ENCODE peak calls at places on chromosomes 6 and 20, in five cellular contexts. One of them, this sample, is unnamed.

GRCh38 chr6:6717953-6718352 is 129.4 kb downstream of the LY86 start:
- DNase-seq in IMR-90: peak; percentile 15
- DNase-seq in mesenchymal stem cell: peak; percentile 86
- DNase-seq in trophoblast cell: no peak
- DNase-seq in H1: no peak
- DNase-seq in this sample: no peak

GRCh38 chr6:170122676-170123075 is 168.2 kb downstream of the DLL1 start:
- DNase-seq in IMR-90: no peak
- DNase-seq in mesenchymal stem cell: no peak
- DNase-seq in trophoblast cell: peak; percentile 80
- DNase-seq in H1: no peak
- DNase-seq in this sample: no peak

GRCh38 chr6:149716584-149716983 is 1.3 kb downstream of the LATS1 start:
- DNase-seq in IMR-90: peak; percentile 20
- DNase-seq in mesenchymal stem cell: peak; percentile 14
- DNase-seq in trophoblast cell: no peak
- DNase-seq in H1: no peak
- DNase-seq in this sample: no peak

GRCh38 chr20:57672164-57672563 is 37.7 kb downstream of the PMEPA1 start:
- DNase-seq in IMR-90: peak; percentile 10
- DNase-seq in mesenchymal stem cell: no peak
- DNase-seq in trophoblast cell: peak; percentile 53
- DNase-seq in H1: no peak
- DNase-seq in this sample: no peak

GRCh38 chr20:62766716-62767115 is 29.6 kb upstream of the MRGBP start:
- DNase-seq in IMR-90: no peak
- DNase-seq in mesenchymal stem cell: no peak
- DNase-seq in trophoblast cell: no peak
- DNase-seq in H1: no peak
- DNase-seq in this sample: no peak

GRCh38 chr20:39042279-39043150 is 80.4 kb downstream of the DHX35 start:
- DNase-seq in IMR-90: peak; percentile 50
- DNase-seq in mesenchymal stem cell: no peak
- DNase-seq in trophoblast cell: peak; percentile 92
- DNase-seq in H1: no peak
- DNase-seq in this sample: no peak

GRCh38 chr6:24497254-24497989 is 2.7 kb downstream of the ALDH5A1 start:
- DNase-seq in IMR-90: no peak
- DNase-seq in mesenchymal stem cell: no peak
- DNase-seq in trophoblast cell: no peak
- DNase-seq in H1: no peak
- DNase-seq in this sample: no peak

GRCh38 chr6:35079311-35080000 is 61.7 kb downstream of the TCP11 start:
- DNase-seq in IMR-90: no peak
- DNase-seq in mesenchymal stem cell: no peak
- DNase-seq in trophoblast cell: no peak
- DNase-seq in H1: no peak
- DNase-seq in this sample: no peak

GRCh38 chr6:121614115-121614514 is 178.7 kb downstream of the GJA1 start:
- DNase-seq in IMR-90: no peak
- DNase-seq in mesenchymal stem cell: no peak
- DNase-seq in trophoblast cell: peak; percentile 70
- DNase-seq in H1: no peak
- DNase-seq in this sample: no peak

GRCh38 chr20:64136004-64136710 is 28.1 kb upstream of the MYT1 start:
- DNase-seq in IMR-90: no peak
- DNase-seq in mesenchymal stem cell: no peak
- DNase-seq in trophoblast cell: no peak
- DNase-seq in H1: no peak
- DNase-seq in this sample: no peak

GRCh38 chr6:170261643-170262480 is 29.0 kb downstream of the DLL1 start:
- DNase-seq in IMR-90: no peak
- DNase-seq in mesenchymal stem cell: no peak
- DNase-seq in trophoblast cell: no peak
- DNase-seq in H1: no peak
- DNase-seq in this sample: no peak

GRCh38 chr20:44405246-44405645 is 49.7 kb downstream of the HNF4A start:
- DNase-seq in IMR-90: no peak
- DNase-seq in mesenchymal stem cell: no peak
- DNase-seq in trophoblast cell: no peak
- DNase-seq in H1: no peak
- DNase-seq in this sample: no peak

GRCh38 chr20:50645253-50646068 is 45.9 kb downstream of the RIPOR3 start:
- DNase-seq in IMR-90: peak; percentile 100
- DNase-seq in mesenchymal stem cell: peak; percentile 100
- DNase-seq in trophoblast cell: peak; percentile 94
- DNase-seq in H1: peak; percentile 85
- DNase-seq in this sample: no peak

GRCh38 chr6:1310628-1311399 is 1.1 kb upstream of the FOXQ1 start:
- DNase-seq in IMR-90: no peak
- DNase-seq in mesenchymal stem cell: no peak
- DNase-seq in trophoblast cell: peak; percentile 68
- DNase-seq in H1: no peak
- DNase-seq in this sample: no peak

GRCh38 chr6:28311139-28311823 is 24.7 kb downstream of the ZSCAN31 start:
- DNase-seq in IMR-90: no peak
- DNase-seq in mesenchymal stem cell: no peak
- DNase-seq in trophoblast cell: no peak
- DNase-seq in H1: no peak
- DNase-seq in this sample: no peak

GRCh38 chr6:56851541-56852248 is 103.2 kb upstream of the BEND6 start:
- DNase-seq in IMR-90: peak; percentile 89
- DNase-seq in mesenchymal stem cell: peak; percentile 94
- DNase-seq in trophoblast cell: peak; percentile 64
- DNase-seq in H1: no peak
- DNase-seq in this sample: peak; percentile 66

GRCh38 chr20:61480158-61480825 is 228.2 kb downstream of the CDH4 start:
- DNase-seq in IMR-90: no peak
- DNase-seq in mesenchymal stem cell: no peak
- DNase-seq in trophoblast cell: no peak
- DNase-seq in H1: no peak
- DNase-seq in this sample: no peak

GRCh38 chr6:108497883-108498282 is 62.8 kb upstream of the FOXO3 start:
- DNase-seq in IMR-90: peak; percentile 35
- DNase-seq in mesenchymal stem cell: peak; percentile 47
- DNase-seq in trophoblast cell: peak; percentile 65
- DNase-seq in H1: no peak
- DNase-seq in this sample: peak; percentile 41

GRCh38 chr6:106056060-106056737 is 29.9 kb upstream of the PRDM1 start:
- DNase-seq in IMR-90: no peak
- DNase-seq in mesenchymal stem cell: no peak
- DNase-seq in trophoblast cell: no peak
- DNase-seq in H1: no peak
- DNase-seq in this sample: no peak

GRCh38 chr6:166465671-166466087 is 82.9 kb upstream of the MPC1 start:
- DNase-seq in IMR-90: peak; percentile 32
- DNase-seq in mesenchymal stem cell: peak; percentile 32
- DNase-seq in trophoblast cell: peak; percentile 39
- DNase-seq in H1: no peak
- DNase-seq in this sample: no peak

GRCh38 chr6:43669922-43670622 is 17.5 kb downstream of the MRPS18A start:
- DNase-seq in IMR-90: no peak
- DNase-seq in mesenchymal stem cell: no peak
- DNase-seq in trophoblast cell: peak; percentile 55
- DNase-seq in H1: no peak
- DNase-seq in this sample: peak; percentile 43

GRCh38 chr6:166736606-166737005 is 109.6 kb upstream of the RPS6KA2 start:
- DNase-seq in IMR-90: peak; percentile 59
- DNase-seq in mesenchymal stem cell: peak; percentile 80
- DNase-seq in trophoblast cell: no peak
- DNase-seq in H1: no peak
- DNase-seq in this sample: no peak

DNA sequence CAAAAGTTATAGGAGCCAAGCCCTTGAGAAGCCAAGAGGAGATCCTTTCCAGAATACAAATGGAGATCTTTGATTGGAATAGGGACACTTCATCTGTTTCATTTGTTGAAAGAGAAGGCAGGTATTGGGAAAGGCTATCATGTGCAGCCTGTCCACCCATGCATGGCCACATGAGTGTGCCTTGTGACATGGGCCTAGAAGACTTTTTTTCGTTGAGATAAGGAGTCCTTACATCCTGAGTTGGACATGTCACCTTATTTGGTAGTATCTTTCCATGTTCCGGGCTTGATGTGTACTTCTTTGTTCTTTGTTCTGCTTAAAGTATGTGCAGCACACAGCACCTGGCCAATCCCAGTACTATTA is 42.1 kb upstream of the SYNCRIP start:
- DNase-seq in IMR-90: no peak
- DNase-seq in mesenchymal stem cell: no peak
- DNase-seq in trophoblast cell: no peak
- DNase-seq in H1: no peak
- DNase-seq in this sample: no peak
- H3K4me3 ChIP-seq in IMR-90: no peak overlapping the region
- H3K4me3 ChIP-seq in mesenchymal stem cell: no peak overlapping the region
- H3K4me3 ChIP-seq in trophoblast cell: no peak overlapping the region
- H3K4me3 ChIP-seq in H1: no peak overlapping the region
- H3K4me3 ChIP-seq in this sample: no peak overlapping the region

GRCh38 chr6:33860706-33861474 is 57.1 kb upstream of the MLN start:
- DNase-seq in IMR-90: peak; percentile 24
- DNase-seq in mesenchymal stem cell: peak; percentile 14
- DNase-seq in trophoblast cell: no peak
- DNase-seq in H1: no peak
- DNase-seq in this sample: no peak

GRCh38 chr6:33857301-33858052 is 53.7 kb upstream of the MLN start:
- DNase-seq in IMR-90: no peak
- DNase-seq in mesenchymal stem cell: no peak
- DNase-seq in trophoblast cell: no peak
- DNase-seq in H1: no peak
- DNase-seq in this sample: no peak

GRCh38 chr6:33858053-33858475 is 54.3 kb upstream of the MLN start:
- DNase-seq in IMR-90: no peak
- DNase-seq in mesenchymal stem cell: no peak
- DNase-seq in trophoblast cell: no peak
- DNase-seq in H1: no peak
- DNase-seq in this sample: no peak

GRCh38 chr6:33860006-33860405 is 56.2 kb upstream of the MLN start:
- DNase-seq in IMR-90: no peak
- DNase-seq in mesenchymal stem cell: no peak
- DNase-seq in trophoblast cell: no peak
- DNase-seq in H1: no peak
- DNase-seq in this sample: no peak

GRCh38 chr6:33858804-33859203 is 55.0 kb upstream of the MLN start:
- DNase-seq in IMR-90: no peak
- DNase-seq in mesenchymal stem cell: no peak
- DNase-seq in trophoblast cell: no peak
- DNase-seq in H1: no peak
- DNase-seq in this sample: no peak
- H2AK5ac ChIP-seq in IMR-90: no peak overlapping the region
- H2AK5ac ChIP-seq in mesenchymal stem cell: no peak overlapping the region
- H2AK5ac ChIP-seq in trophoblast cell: no peak overlapping the region
- H2AK5ac ChIP-seq in H1: no peak overlapping the region
- H2AK5ac ChIP-seq in this sample: peak overlapping the region; percentile 17

GRCh38 chr6:158853072-158853871 is 34.1 kb upstream of the EZR start:
- DNase-seq in IMR-90: peak; percentile 79
- DNase-seq in mesenchymal stem cell: peak; percentile 90
- DNase-seq in trophoblast cell: peak; percentile 94
- DNase-seq in H1: peak; percentile 97
- DNase-seq in this sample: peak; percentile 67

GRCh38 chr6:158854214-158855101 is 35.3 kb upstream of the EZR start:
- DNase-seq in IMR-90: peak; percentile 83
- DNase-seq in mesenchymal stem cell: peak; percentile 89
- DNase-seq in trophoblast cell: peak; percentile 53
- DNase-seq in H1: no peak
- DNase-seq in this sample: no peak

GRCh38 chr6:158852312-158853071 is 33.3 kb upstream of the EZR start:
- DNase-seq in IMR-90: no peak
- DNase-seq in mesenchymal stem cell: no peak
- DNase-seq in trophoblast cell: no peak
- DNase-seq in H1: no peak
- DNase-seq in this sample: no peak

GRCh38 chr6:158856261-158856660 is 37.1 kb upstream of the EZR start:
- DNase-seq in IMR-90: no peak
- DNase-seq in mesenchymal stem cell: peak; percentile 46
- DNase-seq in trophoblast cell: no peak
- DNase-seq in H1: no peak
- DNase-seq in this sample: no peak

GRCh38 chr6:158853872-158854213 is 34.7 kb upstream of the EZR start:
- DNase-seq in IMR-90: no peak
- DNase-seq in mesenchymal stem cell: peak; percentile 50
- DNase-seq in trophoblast cell: no peak
- DNase-seq in H1: no peak
- DNase-seq in this sample: no peak
- H4K91ac ChIP-seq in IMR-90: peak overlapping the region; percentile 87
- H4K91ac ChIP-seq in mesenchymal stem cell: peak overlapping the region; percentile 25
- H4K91ac ChIP-seq in trophoblast cell: peak overlapping the region; percentile 89
- H4K91ac ChIP-seq in H1: peak overlapping the region; percentile 99
- H4K91ac ChIP-seq in this sample: no peak overlapping the region

GRCh38 chr6:110137924-110138887 is 41.3 kb downstream of the WASF1 start:
- DNase-seq in IMR-90: no peak
- DNase-seq in mesenchymal stem cell: no peak
- DNase-seq in trophoblast cell: no peak
- DNase-seq in H1: no peak
- DNase-seq in this sample: no peak
- H3K4me3 ChIP-seq in IMR-90: no peak overlapping the region
- H3K4me3 ChIP-seq in mesenchymal stem cell: no peak overlapping the region
- H3K4me3 ChIP-seq in trophoblast cell: no peak overlapping the region
- H3K4me3 ChIP-seq in H1: no peak overlapping the region
- H3K4me3 ChIP-seq in this sample: no peak overlapping the region

This sample was measured in neuronal stem cell.